ENCODE peak calls at places on chromosomes 12 and 14, in eight cellular contexts. E, M, U, P, D, Q, F and I are unnamed samples.

GRCh38 chr12:31000751-31001150 is 72.9 kb upstream of the DDX11 start:
- DNase-seq in D (no peak), P (no peak), Q (no peak), E (no peak), U (no peak), F (no peak), M (no peak), I (no peak)

GRCh38 chr12:75556306-75556899 is 45.0 kb upstream of the KRR1 start:
- DNase-seq in P (no peak), U (no peak), E (no peak), D (no peak), Q (no peak), M (no peak), F (no peak), I (no peak)

GRCh38 chr14:94307410-94307992 is 14.4 kb upstream of the SERPINA10 start:
- DNase-seq in P (no peak), D (no peak), Q (no peak), U (no peak), E (no peak), F (peak; percentile 24), M (no peak), I (no peak)

GRCh38 chr12:49212572-49212971 is 23.7 kb upstream of the TUBA1A start:
- DNase-seq in E (no peak), M (no peak), D (no peak), P (no peak), Q (no peak), U (no peak), F (no peak), I (no peak)

GRCh38 chr14:85921241-85921640 is 391.3 kb downstream of the FLRT2 start:
- DNase-seq in F (no peak), E (no peak), D (no peak), Q (no peak), P (no peak), U (no peak), M (no peak), I (no peak)

GRCh38 chr14:94306047-94306978 is 13.2 kb upstream of the SERPINA10 start:
- DNase-seq in P (no peak), M (no peak), E (no peak), U (no peak), Q (no peak), D (no peak), F (no peak), I (no peak)

GRCh38 chr12:6949063-6949594 is 2.0 kb upstream of the PTPN6 start:
- DNase-seq in Q (no peak), U (no peak), P (no peak), M (no peak), F (no peak), D (no peak), E (no peak), I (no peak)

GRCh38 chr12:51341259-51342007 is 5.0 kb downstream of the CELA1 start:
- DNase-seq in F (peak; percentile 84), E (peak; percentile 26), U (peak; percentile 21), D (peak; percentile 75), P (peak; percentile 46), Q (peak; percentile 64), M (peak; percentile 69), I (peak; percentile 72)

GRCh38 chr12:124359671-124360581 is 65.0 kb downstream of the RFLNA start:
- DNase-seq in D (no peak), Q (no peak), F (no peak), M (no peak), P (no peak), U (no peak), E (no peak), I (no peak)

GRCh38 chr14:21917699-21918436 is 244.2 kb upstream of the OR4E1 start:
- DNase-seq in Q (peak; percentile 13), U (no peak), P (no peak), D (peak; percentile 4), E (peak; percentile 8), F (peak; percentile 56), M (peak; percentile 53), I (peak; percentile 14)